ENCODE peak calls at places on chromosome 10, in six cellular contexts. B is iris pigment epithelial cell; S is frontal cortex; J is SHP77; E is AG20443; I is CD4-positive, CD25-positive, alpha-beta regulatory T cell. T is an unnamed sample.

GRCh38 chr10:126135177-126135576 is 238.8 kb downstream of the FANK1 start:
- DNase-seq in B (no peak), S (no peak), J (no peak), E (no peak), I (no peak), T (no peak)

GRCh38 chr10:114526497-114527238 is 122.4 kb upstream of the AFAP1L2 start:
- DNase-seq in B (peak), S (no peak), J (peak), E (peak), I (peak), T (peak)

GRCh38 chr10:60778978-60779668 is 845 bp downstream of the CDK1 start:
- DNase-seq in B (peak), S (no peak), J (no peak), E (no peak), I (no peak), T (no peak)

GRCh38 chr10:97494151-97494550 is 4.1 kb downstream of the MMS19 start:
- DNase-seq in B (no peak), S (peak), J (no peak), E (no peak), I (no peak), T (no peak)

GRCh38 chr10:83425306-83425705 is 714.0 kb upstream of the GHITM start:
- DNase-seq in B (no peak), S (no peak), J (no peak), E (no peak), I (no peak), T (no peak)

GRCh38 chr10:79420974-79421688 is 24.3 kb downstream of the ZCCHC24 start:
- DNase-seq in B (no peak), S (no peak), J (no peak), E (no peak), I (no peak), T (no peak)

GRCh38 chr10:71694567-71694968 is 25.0 kb downstream of the C10orf105 start:
- DNase-seq in B (no peak), S (no peak), J (no peak), E (no peak), I (peak), T (peak)

GRCh38 chr10:95697429-95697828 is 3.7 kb upstream of the TCTN3 start:
- DNase-seq in B (no peak), S (no peak), J (no peak), E (no peak), I (no peak), T (no peak)

GRCh38 chr10:132157101-132157500 is 29.6 kb upstream of the DPYSL4 start:
- DNase-seq in B (no peak), S (no peak), J (no peak), E (no peak), I (no peak), T (no peak)

GRCh38 chr10:69845574-69846251 is 44.0 kb downstream of the COL13A1 start:
- DNase-seq in B (no peak), S (no peak), J (no peak), E (peak), I (no peak), T (no peak)

GRCh38 chr10:133129854-133130495 is 30.0 kb upstream of the KNDC1 start:
- DNase-seq in B (no peak), S (no peak), J (no peak), E (no peak), I (no peak), T (no peak)

GRCh38 chr10:72316748-72317435 is 37.8 kb downstream of the DNAJB12 start:
- DNase-seq in B (no peak), S (no peak), J (peak), E (no peak), I (peak), T (peak)

GRCh38 chr10:290026-290725 is 154.9 kb downstream of the ZMYND11 start:
- DNase-seq in B (no peak), S (no peak), J (no peak), E (peak), I (no peak), T (no peak)

GRCh38 chr10:91799580-91799975 is 1.4 kb downstream of the TNKS2 start:
- DNase-seq in B (peak), S (no peak), J (no peak), E (no peak), I (no peak), T (no peak)

GRCh38 chr10:33153968-33154327 is 180.5 kb downstream of the NRP1 start:
- DNase-seq in B (no peak), S (no peak), J (no peak), E (no peak), I (peak), T (no peak)

GRCh38 chr10:108749042-108749441 is 1174.3 kb downstream of the XPNPEP1 start:
- DNase-seq in B (no peak), S (no peak), J (no peak), E (no peak), I (no peak), T (no peak)

GRCh38 chr10:74208997-74209396 is 58.0 kb downstream of the ADK start:
- DNase-seq in B (no peak), S (no peak), J (no peak), E (no peak), I (no peak), T (no peak)

GRCh38 chr10:76811430-76811829 is 826.2 kb downstream of the KCNMA1 start:
- DNase-seq in B (no peak), S (no peak), J (no peak), E (no peak), I (no peak), T (no peak)

GRCh38 chr10:33484787-33485186 is 150.3 kb upstream of the NRP1 start:
- DNase-seq in B (peak), S (no peak), J (peak), E (peak), I (no peak), T (no peak)

GRCh38 chr10:98460837-98461499 is 14.2 kb upstream of the HPS1 start:
- DNase-seq in B (peak), S (no peak), J (peak), E (peak), I (no peak), T (no peak)

GRCh38 chr10:84291389-84291788 is 37.0 kb upstream of the CCSER2 start:
- DNase-seq in B (peak), S (no peak), J (no peak), E (peak), I (no peak), T (no peak)

GRCh38 chr10:127162841-127163240 is 33.5 kb downstream of the INSYN2A start:
- DNase-seq in B (no peak), S (no peak), J (no peak), E (no peak), I (no peak), T (no peak)

GRCh38 chr10:88898727-88899126 is 18.7 kb downstream of the STAMBPL1 start:
- DNase-seq in B (no peak), S (no peak), J (no peak), E (no peak), I (no peak), T (no peak)